ENCODE peak calls at places on chromosomes 3 and 15, in nine cellular contexts. K is right cardiac atrium, Y is sigmoid colon, N is HepG2, R is body of pancreas, S is cardiac muscle cell, F is OCI-LY7, C is uterus, W is pancreas. M is an unnamed sample.

GRCh38 chr3:61570813-61571212 is 9.4 kb downstream of the PTPRG start:
- DNase-seq in K (no peak), Y (no peak), N (no peak), R (no peak), S (no peak), F (no peak), C (no peak), W (no peak), M (no peak)

GRCh38 chr3:18481946-18482548 is 56.9 kb upstream of the SATB1 start:
- DNase-seq in K (no peak), Y (no peak), N (no peak), R (no peak), S (no peak), F (no peak), C (no peak), W (no peak), M (no peak)

GRCh38 chr15:57330619-57331018 is 45.7 kb upstream of the CGNL1 start:
- DNase-seq in K (no peak), Y (no peak), N (no peak), R (no peak), S (no peak), F (no peak), C (no peak), W (no peak), M (no peak)

GRCh38 chr15:67021455-67021854 is 43.9 kb upstream of the SMAD3 start:
- DNase-seq in K (no peak), Y (no peak), N (no peak), R (no peak), S (no peak), F (no peak), C (no peak), W (no peak), M (no peak)

GRCh38 chr3:152508705-152509104 is 240.0 kb downstream of the MBNL1 start:
- DNase-seq in K (no peak), Y (no peak), N (peak), R (no peak), S (peak), F (peak), C (no peak), W (no peak), M (no peak)

GRCh38 chr3:44924102-44925084 is 50.0 kb downstream of the TGM4 start:
- DNase-seq in K (no peak), Y (no peak), N (no peak), R (no peak), S (no peak), F (no peak), C (no peak), W (no peak), M (no peak)

GRCh38 chr3:27659279-27660021 is 62.7 kb downstream of the EOMES start:
- DNase-seq in K (peak), Y (no peak), N (peak), R (peak), S (peak), F (peak), C (peak), W (peak), M (peak)

GRCh38 chr3:149414557-149415231 is 37.2 kb upstream of the TM4SF1 start:
- DNase-seq in K (no peak), Y (no peak), N (peak), R (no peak), S (no peak), F (no peak), C (no peak), W (no peak), M (no peak)

GRCh38 chr3:189049458-189050231 is 122.1 kb upstream of the TPRG1 start:
- DNase-seq in K (no peak), Y (no peak), N (no peak), R (no peak), S (no peak), F (peak), C (no peak), W (no peak), M (peak)

GRCh38 chr15:93087825-93088199 is 1.2 kb downstream of the RGMA start:
- DNase-seq in K (peak), Y (peak), N (peak), R (peak), S (peak), F (peak), C (peak), W (peak), M (peak)

GRCh38 chr3:66224220-66224619 is 3.4 kb downstream of the SLC25A26 start:
- DNase-seq in K (no peak), Y (no peak), N (no peak), R (no peak), S (no peak), F (no peak), C (no peak), W (no peak), M (no peak)

GRCh38 chr3:66428733-66429132 is 72.1 kb downstream of the LRIG1 start:
- DNase-seq in K (no peak), Y (peak), N (no peak), R (peak), S (no peak), F (no peak), C (peak), W (peak), M (no peak)

GRCh38 chr3:50525987-50526386 is 22.6 kb upstream of the CACNA2D2 start:
- DNase-seq in K (peak), Y (no peak), N (peak), R (no peak), S (peak), F (peak), C (no peak), W (no peak), M (no peak)

GRCh38 chr3:124772081-124772831 is 42.0 kb downstream of the UMPS start:
- DNase-seq in K (peak), Y (no peak), N (no peak), R (no peak), S (peak), F (no peak), C (peak), W (no peak), M (peak)

GRCh38 chr3:37768107-37768809 is 93.4 kb upstream of the CTDSPL start:
- DNase-seq in K (no peak), Y (no peak), N (peak), R (peak), S (peak), F (no peak), C (no peak), W (peak), M (no peak)

GRCh38 chr15:85639752-85640381 is 154.9 kb downstream of the KLHL25 start:
- DNase-seq in K (no peak), Y (no peak), N (no peak), R (no peak), S (no peak), F (no peak), C (no peak), W (no peak), M (no peak)

GRCh38 chr3:156997351-156997750 is 162.6 kb downstream of the CCNL1 start:
- DNase-seq in K (no peak), Y (no peak), N (no peak), R (no peak), S (no peak), F (no peak), C (no peak), W (no peak), M (no peak)

GRCh38 chr3:146912233-146913015 is 307.3 kb upstream of the PLSCR5 start:
- DNase-seq in K (no peak), Y (no peak), N (no peak), R (no peak), S (no peak), F (no peak), C (no peak), W (no peak), M (no peak)

GRCh38 chr3:142779591-142779990 is 55.8 kb downstream of the TRPC1 start:
- DNase-seq in K (no peak), Y (no peak), N (no peak), R (no peak), S (no peak), F (no peak), C (no peak), W (no peak), M (no peak)

GRCh38 chr15:38864827-38865604 is 300.4 kb upstream of the RASGRP1 start:
- DNase-seq in K (no peak), Y (peak), N (no peak), R (no peak), S (peak), F (no peak), C (peak), W (no peak), M (no peak)

GRCh38 chr15:38863381-38863780 is 298.8 kb upstream of the RASGRP1 start:
- DNase-seq in K (no peak), Y (no peak), N (no peak), R (no peak), S (no peak), F (no peak), C (no peak), W (no peak), M (no peak)

GRCh38 chr15:38861108-38861507 is 296.5 kb upstream of the RASGRP1 start:
- DNase-seq in K (no peak), Y (no peak), N (no peak), R (no peak), S (no peak), F (no peak), C (no peak), W (no peak), M (no peak)

GRCh38 chr15:38862104-38862503 is 297.5 kb upstream of the RASGRP1 start:
- DNase-seq in K (no peak), Y (no peak), N (no peak), R (no peak), S (no peak), F (no peak), C (no peak), W (no peak), M (no peak)

DNA sequence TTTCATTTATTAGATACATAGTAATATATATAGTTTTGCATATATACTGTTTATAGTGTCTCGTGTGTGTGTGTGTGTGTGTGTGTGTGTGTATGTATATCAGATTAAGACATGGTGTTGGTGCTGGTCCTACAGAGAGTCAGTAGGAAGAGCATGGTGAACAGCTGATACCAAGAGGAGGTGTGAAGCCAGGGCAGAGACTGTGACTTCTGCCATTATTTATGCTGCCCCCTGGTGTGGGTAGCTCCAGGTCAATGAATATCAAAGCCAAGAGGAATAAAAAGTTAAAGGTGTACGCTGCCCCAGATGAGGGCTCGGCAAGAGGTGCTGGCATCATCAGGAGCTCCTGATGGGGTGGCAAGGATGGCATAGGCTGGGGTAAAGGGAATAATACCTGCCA is 299.5 kb upstream of the RASGRP1 start:
- DNase-seq in K (no peak), Y (no peak), N (no peak), R (no peak), S (no peak), F (no peak), C (no peak), W (no peak), M (no peak)
- H3K27ac ChIP-seq in K (no peak), Y (no peak), N (no peak), R (no peak), S (no peak), F (no peak), C (no peak), W (no peak), M (no peak)

GRCh38 chr15:48871536-48871935 is 6.4 kb upstream of the EID1 start:
- DNase-seq in K (no peak), Y (no peak), N (no peak), R (no peak), S (no peak), F (no peak), C (no peak), W (no peak), M (no peak)

GRCh38 chr15:48868018-48868417 is 9.9 kb upstream of the EID1 start:
- DNase-seq in K (no peak), Y (no peak), N (no peak), R (no peak), S (no peak), F (no peak), C (no peak), W (no peak), M (no peak)

GRCh38 chr15:48869966-48870365 is 8.0 kb upstream of the EID1 start:
- DNase-seq in K (no peak), Y (no peak), N (no peak), R (no peak), S (no peak), F (no peak), C (no peak), W (no peak), M (no peak)

GRCh38 chr15:48866141-48866563 is 11.8 kb upstream of the EID1 start:
- DNase-seq in K (no peak), Y (no peak), N (no peak), R (no peak), S (no peak), F (no peak), C (peak), W (no peak), M (no peak)

DNA sequence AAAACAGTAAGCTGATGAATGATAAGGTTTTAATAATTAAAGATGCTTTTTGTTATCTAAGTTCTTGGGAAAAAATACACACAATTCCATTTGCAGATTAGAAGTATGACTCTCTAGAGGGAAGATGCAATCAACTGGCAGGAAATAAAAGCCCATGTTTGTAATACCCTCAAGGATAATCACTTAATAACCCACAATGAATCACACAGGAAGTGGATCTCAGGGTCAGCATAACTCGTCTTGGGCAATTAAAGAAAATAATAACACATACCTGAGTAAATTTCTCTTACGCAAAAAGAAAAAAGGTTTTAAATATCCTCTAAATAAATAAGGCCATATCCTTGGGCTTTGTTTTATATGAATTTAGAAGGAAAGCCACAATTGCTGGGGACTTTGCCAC is 9.4 kb upstream of the EID1 start:
- DNase-seq in K (no peak), Y (no peak), N (no peak), R (no peak), S (no peak), F (no peak), C (no peak), W (no peak), M (no peak)
- H3K27ac ChIP-seq in K (no peak), Y (no peak), N (no peak), R (no peak), S (no peak), F (no peak), C (peak), W (no peak), M (no peak)

GRCh38 chr3:137263982-137264777 is 306.4 kb downstream of the IL20RB start:
- DNase-seq in K (peak), Y (no peak), N (no peak), R (no peak), S (peak), F (no peak), C (no peak), W (no peak), M (peak)
- H3K27ac ChIP-seq in K (no peak), Y (no peak), N (no peak), R (no peak), S (no peak), F (no peak), C (no peak), W (no peak), M (peak)

DNA sequence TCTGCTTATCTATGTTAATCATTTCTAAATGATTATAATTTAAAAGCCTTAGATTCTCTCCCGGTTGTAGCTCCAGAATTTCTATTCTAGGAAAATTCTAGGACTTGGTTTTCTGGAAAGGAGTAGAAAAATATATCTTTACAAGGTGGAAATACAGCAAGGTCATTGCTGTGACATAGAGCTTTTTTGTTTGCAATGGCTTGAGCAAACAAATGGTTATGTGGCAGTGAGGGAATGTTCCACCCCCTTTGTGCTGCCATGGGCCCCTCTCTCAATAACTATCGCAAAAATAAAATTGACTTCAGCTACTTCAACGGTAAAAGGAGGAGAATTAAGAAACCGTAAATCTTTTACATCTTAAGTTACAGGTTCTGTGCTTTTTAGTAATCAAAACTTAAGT is 517.1 kb downstream of the EPHA3 start:
- DNase-seq in K (no peak), Y (no peak), N (peak), R (no peak), S (no peak), F (no peak), C (no peak), W (no peak), M (no peak)
- H3K27ac ChIP-seq in K (no peak), Y (no peak), N (no peak), R (no peak), S (no peak), F (no peak), C (no peak), W (no peak), M (no peak)

GRCh38 chr3:76912966-76913365 is 126.9 kb upstream of the ROBO2 start:
- DNase-seq in K (no peak), Y (no peak), N (no peak), R (no peak), S (no peak), F (no peak), C (no peak), W (no peak), M (no peak)
- H3K27ac ChIP-seq in K (no peak), Y (no peak), N (no peak), R (no peak), S (no peak), F (no peak), C (no peak), W (no peak), M (no peak)

GRCh38 chr3:48402281-48402732 is 27.6 kb downstream of the PLXNB1 start:
- DNase-seq in K (peak), Y (peak), N (no peak), R (peak), S (no peak), F (no peak), C (peak), W (peak), M (peak)
- H3K27ac ChIP-seq in K (peak), Y (peak), N (no peak), R (peak), S (no peak), F (no peak), C (peak), W (peak), M (no peak)

GRCh38 chr3:196072313-196072712 is 9.6 kb downstream of the TFRC start:
- DNase-seq in K (no peak), Y (no peak), N (no peak), R (no peak), S (no peak), F (no peak), C (no peak), W (no peak), M (no peak)
- H3K27ac ChIP-seq in K (no peak), Y (no peak), N (no peak), R (no peak), S (no peak), F (no peak), C (no peak), W (no peak), M (no peak)

GRCh38 chr3:131393056-131393455 is 11.5 kb downstream of the NUDT16 start:
- DNase-seq in K (no peak), Y (no peak), N (no peak), R (no peak), S (no peak), F (no peak), C (no peak), W (no peak), M (no peak)
- H3K27ac ChIP-seq in K (no peak), Y (no peak), N (no peak), R (no peak), S (no peak), F (no peak), C (no peak), W (no peak), M (no peak)